ENCODE peak calls at places on chromosome 3, in five cellular contexts. W, X, K, F and A are unnamed samples.

GRCh38 chr3:101638262-101638745 is 38.6 kb downstream of the ZBTB11 start:
- DNase-seq in K (no peak), W (no peak), F (peak; percentile 42), X (peak; percentile 8), A (no peak)

GRCh38 chr3:9681723-9682081 is 21.9 kb upstream of the CPNE9 start:
- DNase-seq in F (no peak), W (no peak), X (no peak), K (no peak), A (no peak)

GRCh38 chr3:192422998-192423349 is 304.4 kb downstream of the FGF12 start:
- DNase-seq in X (no peak), F (peak; percentile 37), K (no peak), W (no peak), A (no peak)

GRCh38 chr3:10957976-10958749 is 34.4 kb upstream of the SLC6A1 start:
- DNase-seq in F (no peak), X (no peak), K (no peak), W (no peak), A (peak; percentile 13)

GRCh38 chr3:8455451-8456117 is 46.0 kb upstream of the LMCD1 start:
- DNase-seq in K (no peak), F (no peak), W (no peak), X (no peak), A (no peak)

GRCh38 chr3:95189348-95189747 is 1126.5 kb downstream of the NSUN3 start:
- DNase-seq in F (no peak), X (no peak), W (no peak), K (no peak), A (no peak)

GRCh38 chr3:160956785-160957184 is 148.4 kb downstream of the B3GALNT1 start:
- DNase-seq in K (peak; percentile 36), X (peak; percentile 25), F (peak; percentile 45), W (peak; percentile 36), A (peak; percentile 47)

GRCh38 chr3:11053926-11054503 is 61.5 kb downstream of the SLC6A1 start:
- DNase-seq in K (no peak), W (no peak), F (no peak), X (no peak), A (peak; percentile 26)

GRCh38 chr3:106485802-106486201 is 617.0 kb upstream of the CBLB start:
- DNase-seq in K (no peak), X (no peak), F (no peak), W (no peak), A (no peak)

GRCh38 chr3:146187334-146187950 is 26.5 kb upstream of the PLOD2 start:
- DNase-seq in K (no peak), F (peak; percentile 60), X (peak; percentile 18), W (peak; percentile 71), A (peak; percentile 62)

GRCh38 chr3:142152349-142152748 is 3.0 kb upstream of the TFDP2 start:
- DNase-seq in K (no peak), W (peak; percentile 21), X (no peak), F (peak; percentile 61), A (no peak)

GRCh38 chr3:111215481-111215880 is 143.9 kb downstream of the NECTIN3 start:
- DNase-seq in W (peak; percentile 4), K (no peak), X (no peak), F (no peak), A (peak; percentile 40)

GRCh38 chr3:58608648-58609047 is 31.5 kb upstream of the FAM107A start:
- DNase-seq in F (no peak), X (no peak), K (no peak), W (no peak), A (no peak)

GRCh38 chr3:166071-166470 is 30.5 kb upstream of the CHL1 start:
- DNase-seq in X (no peak), K (no peak), W (no peak), F (no peak), A (no peak)

GRCh38 chr3:160205606-160206005 is 19.6 kb upstream of the C3orf80 start:
- DNase-seq in F (no peak), X (no peak), K (no peak), W (no peak), A (no peak)

GRCh38 chr3:27671101-27671500 is 51.0 kb downstream of the EOMES start:
- DNase-seq in W (no peak), F (no peak), K (no peak), X (no peak), A (no peak)

GRCh38 chr3:126117786-126118185 is 33.9 kb upstream of the SLC41A3 start:
- DNase-seq in X (no peak), K (no peak), W (no peak), F (no peak), A (no peak)

GRCh38 chr3:105503191-105503593 is 136.5 kb downstream of the ALCAM start:
- DNase-seq in W (no peak), K (no peak), F (no peak), X (no peak), A (no peak)

GRCh38 chr3:135014575-135014974 is 219.5 kb downstream of the EPHB1 start:
- DNase-seq in W (no peak), X (no peak), K (no peak), F (no peak), A (no peak)

GRCh38 chr3:194042947-194043346 is 93.0 kb upstream of the HES1 start:
- DNase-seq in K (no peak), W (peak; percentile 71), X (no peak), F (no peak), A (peak; percentile 84)

GRCh38 chr3:179801263-179801662 is 148.4 kb downstream of the USP13 start:
- DNase-seq in X (no peak), W (peak; percentile 70), K (no peak), F (no peak), A (peak; percentile 96)

GRCh38 chr3:113758389-113759029 is 11.7 kb downstream of the ATP6V1A start:
- DNase-seq in K (no peak), X (no peak), W (peak; percentile 80), F (no peak), A (peak; percentile 65)

GRCh38 chr3:36792342-36792741 is 28.0 kb upstream of the DCLK3 start:
- DNase-seq in K (peak; percentile 5), X (peak; percentile 50), F (peak; percentile 86), W (peak; percentile 38), A (peak; percentile 32)

GRCh38 chr3:169618894-169619792 is 44.4 kb downstream of the MECOM start:
- DNase-seq in W (no peak), K (no peak), F (no peak), X (no peak), A (no peak)

GRCh38 chr3:31013843-31014242 is 119.4 kb upstream of the GADL1 start:
- DNase-seq in W (no peak), K (no peak), X (no peak), F (no peak), A (peak; percentile 26)

GRCh38 chr3:97871788-97872187 is 50.0 kb downstream of the CRYBG3 start:
- DNase-seq in X (no peak), K (no peak), W (no peak), F (no peak), A (peak; percentile 55)

GRCh38 chr3:192901435-192901834 is 16.2 kb downstream of the MB21D2 start:
- DNase-seq in W (peak; percentile 99), X (no peak), F (no peak), K (no peak), A (peak; percentile 96)

GRCh38 chr3:137121704-137122314 is 164.0 kb downstream of the IL20RB start:
- DNase-seq in K (peak; percentile 31), F (peak; percentile 84), X (peak; percentile 83), W (peak; percentile 56), A (peak; percentile 38)

GRCh38 chr3:111666041-111666735 is 71.0 kb upstream of the ZBED2 start:
- DNase-seq in K (no peak), W (peak; percentile 51), F (no peak), X (no peak), A (peak; percentile 11)

GRCh38 chr3:38008971-38009580 is 18.5 kb downstream of the VILL start:
- DNase-seq in W (no peak), X (no peak), K (no peak), F (no peak), A (no peak)

GRCh38 chr3:177295116-177295515 is 97.8 kb upstream of the TBL1XR1 start:
- DNase-seq in K (no peak), W (no peak), F (no peak), X (no peak), A (no peak)